ENCODE peak calls at places on chromosomes 4 and X, in seven cellular contexts. One of them, this sample, is unnamed.

GRCh38 chr4:123043013-123043412 is 120.6 kb upstream of the NUDT6 start:
- DNase-seq in endothelial cell: no peak
- DNase-seq in NAMALWA: no peak
- DNase-seq in GM13977: no peak
- DNase-seq in activated T-cell treated with anti-CD3 and anti-CD28 coated beads for 48 hours: no peak
- DNase-seq in foreskin fibroblast: peak
- DNase-seq in NCI-H2171 treated with DMSO at 0.1 percent for 48 hours: no peak
- DNase-seq in this sample: no peak

GRCh38 chr4:5511791-5512190 is 196.6 kb downstream of the EVC2 start:
- DNase-seq in endothelial cell: no peak
- DNase-seq in NAMALWA: no peak
- DNase-seq in GM13977: no peak
- DNase-seq in activated T-cell treated with anti-CD3 and anti-CD28 coated beads for 48 hours: no peak
- DNase-seq in foreskin fibroblast: peak
- DNase-seq in NCI-H2171 treated with DMSO at 0.1 percent for 48 hours: no peak
- DNase-seq in this sample: no peak

GRCh38 chr4:118280501-118281218 is 72.1 kb downstream of the PRSS12 start:
- DNase-seq in endothelial cell: peak
- DNase-seq in NAMALWA: peak
- DNase-seq in GM13977: no peak
- DNase-seq in activated T-cell treated with anti-CD3 and anti-CD28 coated beads for 48 hours: peak
- DNase-seq in foreskin fibroblast: peak
- DNase-seq in NCI-H2171 treated with DMSO at 0.1 percent for 48 hours: peak
- DNase-seq in this sample: peak

GRCh38 chrX:37976153-37976552 is 30.2 kb upstream of the SYTL5 start:
- DNase-seq in endothelial cell: no peak
- DNase-seq in NAMALWA: no peak
- DNase-seq in GM13977: no peak
- DNase-seq in activated T-cell treated with anti-CD3 and anti-CD28 coated beads for 48 hours: no peak
- DNase-seq in foreskin fibroblast: no peak
- DNase-seq in NCI-H2171 treated with DMSO at 0.1 percent for 48 hours: no peak
- DNase-seq in this sample: no peak

GRCh38 chr4:47562297-47562696 is 77.2 kb downstream of the ATP10D start:
- DNase-seq in endothelial cell: no peak
- DNase-seq in NAMALWA: no peak
- DNase-seq in GM13977: no peak
- DNase-seq in activated T-cell treated with anti-CD3 and anti-CD28 coated beads for 48 hours: no peak
- DNase-seq in foreskin fibroblast: no peak
- DNase-seq in NCI-H2171 treated with DMSO at 0.1 percent for 48 hours: no peak
- DNase-seq in this sample: no peak

GRCh38 chr4:98516441-98517323 is 141.7 kb downstream of the TSPAN5 start:
- DNase-seq in endothelial cell: no peak
- DNase-seq in NAMALWA: no peak
- DNase-seq in GM13977: no peak
- DNase-seq in activated T-cell treated with anti-CD3 and anti-CD28 coated beads for 48 hours: no peak
- DNase-seq in foreskin fibroblast: peak
- DNase-seq in NCI-H2171 treated with DMSO at 0.1 percent for 48 hours: peak
- DNase-seq in this sample: no peak

GRCh38 chr4:122099896-122100295 is 52.2 kb upstream of the BLTP1 start:
- DNase-seq in endothelial cell: no peak
- DNase-seq in NAMALWA: no peak
- DNase-seq in GM13977: no peak
- DNase-seq in activated T-cell treated with anti-CD3 and anti-CD28 coated beads for 48 hours: no peak
- DNase-seq in foreskin fibroblast: peak
- DNase-seq in NCI-H2171 treated with DMSO at 0.1 percent for 48 hours: no peak
- DNase-seq in this sample: no peak

GRCh38 chr4:87428979-87429378 is 6.6 kb downstream of the NUDT9 start:
- DNase-seq in endothelial cell: no peak
- DNase-seq in NAMALWA: no peak
- DNase-seq in GM13977: no peak
- DNase-seq in activated T-cell treated with anti-CD3 and anti-CD28 coated beads for 48 hours: no peak
- DNase-seq in foreskin fibroblast: no peak
- DNase-seq in NCI-H2171 treated with DMSO at 0.1 percent for 48 hours: no peak
- DNase-seq in this sample: no peak

GRCh38 chr4:80073362-80074008 is 456 bp upstream of the ANTXR2 start:
- DNase-seq in endothelial cell: no peak
- DNase-seq in NAMALWA: peak
- DNase-seq in GM13977: peak
- DNase-seq in activated T-cell treated with anti-CD3 and anti-CD28 coated beads for 48 hours: no peak
- DNase-seq in foreskin fibroblast: no peak
- DNase-seq in NCI-H2171 treated with DMSO at 0.1 percent for 48 hours: no peak
- DNase-seq in this sample: no peak

GRCh38 chrX:110116066-110116465 is 113.2 kb downstream of the TMEM164 start:
- DNase-seq in endothelial cell: no peak
- DNase-seq in NAMALWA: no peak
- DNase-seq in GM13977: no peak
- DNase-seq in activated T-cell treated with anti-CD3 and anti-CD28 coated beads for 48 hours: no peak
- DNase-seq in foreskin fibroblast: no peak
- DNase-seq in NCI-H2171 treated with DMSO at 0.1 percent for 48 hours: no peak
- DNase-seq in this sample: no peak

GRCh38 chr4:165439981-165440380 is 61.2 kb downstream of the CPE start:
- DNase-seq in endothelial cell: no peak
- DNase-seq in NAMALWA: no peak
- DNase-seq in GM13977: no peak
- DNase-seq in activated T-cell treated with anti-CD3 and anti-CD28 coated beads for 48 hours: no peak
- DNase-seq in foreskin fibroblast: no peak
- DNase-seq in NCI-H2171 treated with DMSO at 0.1 percent for 48 hours: no peak
- DNase-seq in this sample: no peak

GRCh38 chr4:94680131-94680862 is 77.5 kb upstream of the BMPR1B start:
- DNase-seq in endothelial cell: no peak
- DNase-seq in NAMALWA: no peak
- DNase-seq in GM13977: no peak
- DNase-seq in activated T-cell treated with anti-CD3 and anti-CD28 coated beads for 48 hours: no peak
- DNase-seq in foreskin fibroblast: no peak
- DNase-seq in NCI-H2171 treated with DMSO at 0.1 percent for 48 hours: no peak
- DNase-seq in this sample: no peak

GRCh38 chr4:188942606-188943005 is 803.4 kb downstream of the TRIML1 start:
- DNase-seq in endothelial cell: no peak
- DNase-seq in NAMALWA: no peak
- DNase-seq in GM13977: no peak
- DNase-seq in activated T-cell treated with anti-CD3 and anti-CD28 coated beads for 48 hours: no peak
- DNase-seq in foreskin fibroblast: no peak
- DNase-seq in NCI-H2171 treated with DMSO at 0.1 percent for 48 hours: no peak
- DNase-seq in this sample: no peak

GRCh38 chr4:16284050-16284449 is 57.8 kb upstream of the TAPT1 start:
- DNase-seq in endothelial cell: no peak
- DNase-seq in NAMALWA: no peak
- DNase-seq in GM13977: no peak
- DNase-seq in activated T-cell treated with anti-CD3 and anti-CD28 coated beads for 48 hours: no peak
- DNase-seq in foreskin fibroblast: no peak
- DNase-seq in NCI-H2171 treated with DMSO at 0.1 percent for 48 hours: no peak
- DNase-seq in this sample: no peak

GRCh38 chrX:23811135-23811781 is 28.3 kb downstream of the SAT1 start:
- DNase-seq in endothelial cell: no peak
- DNase-seq in NAMALWA: no peak
- DNase-seq in GM13977: no peak
- DNase-seq in activated T-cell treated with anti-CD3 and anti-CD28 coated beads for 48 hours: no peak
- DNase-seq in foreskin fibroblast: no peak
- DNase-seq in NCI-H2171 treated with DMSO at 0.1 percent for 48 hours: no peak
- DNase-seq in this sample: no peak

GRCh38 chrX:27863813-27864212 is 56.0 kb downstream of the MAGEB10 start:
- DNase-seq in endothelial cell: peak
- DNase-seq in NAMALWA: no peak
- DNase-seq in GM13977: no peak
- DNase-seq in activated T-cell treated with anti-CD3 and anti-CD28 coated beads for 48 hours: no peak
- DNase-seq in foreskin fibroblast: no peak
- DNase-seq in NCI-H2171 treated with DMSO at 0.1 percent for 48 hours: no peak
- DNase-seq in this sample: no peak

GRCh38 chrX:118718737-118719136 is 8.7 kb upstream of the IL13RA1 start:
- DNase-seq in endothelial cell: no peak
- DNase-seq in NAMALWA: peak
- DNase-seq in GM13977: no peak
- DNase-seq in activated T-cell treated with anti-CD3 and anti-CD28 coated beads for 48 hours: no peak
- DNase-seq in foreskin fibroblast: no peak
- DNase-seq in NCI-H2171 treated with DMSO at 0.1 percent for 48 hours: no peak
- DNase-seq in this sample: no peak

GRCh38 chrX:122816288-122816687 is 367.8 kb upstream of the GRIA3 start:
- DNase-seq in endothelial cell: no peak
- DNase-seq in NAMALWA: no peak
- DNase-seq in GM13977: no peak
- DNase-seq in activated T-cell treated with anti-CD3 and anti-CD28 coated beads for 48 hours: no peak
- DNase-seq in foreskin fibroblast: no peak
- DNase-seq in NCI-H2171 treated with DMSO at 0.1 percent for 48 hours: no peak
- DNase-seq in this sample: no peak

GRCh38 chrX:33339219-33339618 is 127.9 kb upstream of the DMD start:
- DNase-seq in endothelial cell: no peak
- DNase-seq in NAMALWA: no peak
- DNase-seq in GM13977: no peak
- DNase-seq in activated T-cell treated with anti-CD3 and anti-CD28 coated beads for 48 hours: no peak
- DNase-seq in foreskin fibroblast: no peak
- DNase-seq in NCI-H2171 treated with DMSO at 0.1 percent for 48 hours: no peak
- DNase-seq in this sample: no peak

GRCh38 chrX:41085883-41086626 is 810 bp downstream of the USP9X start:
- DNase-seq in endothelial cell: peak
- DNase-seq in NAMALWA: peak
- DNase-seq in GM13977: peak
- DNase-seq in activated T-cell treated with anti-CD3 and anti-CD28 coated beads for 48 hours: peak
- DNase-seq in foreskin fibroblast: peak
- DNase-seq in NCI-H2171 treated with DMSO at 0.1 percent for 48 hours: peak
- DNase-seq in this sample: no peak

GRCh38 chr4:137960371-137961050 is 281.6 kb downstream of the SLC7A11 start:
- DNase-seq in endothelial cell: no peak
- DNase-seq in NAMALWA: no peak
- DNase-seq in GM13977: no peak
- DNase-seq in activated T-cell treated with anti-CD3 and anti-CD28 coated beads for 48 hours: no peak
- DNase-seq in foreskin fibroblast: peak
- DNase-seq in NCI-H2171 treated with DMSO at 0.1 percent for 48 hours: no peak
- DNase-seq in this sample: no peak

GRCh38 chr4:24514808-24515207 is 69.5 kb downstream of the DHX15 start:
- DNase-seq in endothelial cell: no peak
- DNase-seq in NAMALWA: peak
- DNase-seq in GM13977: no peak
- DNase-seq in activated T-cell treated with anti-CD3 and anti-CD28 coated beads for 48 hours: no peak
- DNase-seq in foreskin fibroblast: peak
- DNase-seq in NCI-H2171 treated with DMSO at 0.1 percent for 48 hours: no peak
- DNase-seq in this sample: no peak

GRCh38 chr4:52103314-52103713 is 52.2 kb downstream of the SPATA18 start:
- DNase-seq in endothelial cell: peak
- DNase-seq in NAMALWA: peak
- DNase-seq in GM13977: no peak
- DNase-seq in activated T-cell treated with anti-CD3 and anti-CD28 coated beads for 48 hours: no peak
- DNase-seq in foreskin fibroblast: peak
- DNase-seq in NCI-H2171 treated with DMSO at 0.1 percent for 48 hours: peak
- DNase-seq in this sample: no peak

GRCh38 chr4:3669553-3669949 is 96.6 kb upstream of the ADRA2C start:
- DNase-seq in endothelial cell: no peak
- DNase-seq in NAMALWA: no peak
- DNase-seq in GM13977: no peak
- DNase-seq in activated T-cell treated with anti-CD3 and anti-CD28 coated beads for 48 hours: no peak
- DNase-seq in foreskin fibroblast: no peak
- DNase-seq in NCI-H2171 treated with DMSO at 0.1 percent for 48 hours: no peak
- DNase-seq in this sample: no peak